ENCODE peak calls at places on chromosome 3, in ten cellular contexts. W is iris pigment epithelial cell; K is stimulated activated CD4-positive, alpha-beta T cell treated with anti-CD3 and anti-CD28 coated beads, Interleukin-2, amount 100 ng/mL, for 4 hours; Y is heart left ventricle; L is stimulated activated CD8-positive, alpha-beta memory T cell treated with anti-CD3 and anti-CD28 coated beads, Interleukin-15, amount 100 ng/mL, for 4 hours; U is M059J; M is activated CD4-positive, alpha-beta T cell treated with anti-CD3 and anti-CD28 coated beads, Interleukin-2, amount 10 ng/mL, durations not matched to agents 7 days and 5 days; J is AG10803; V is non-pigmented ciliary epithelial cell; D is AG04449. N is an unnamed sample.

GRCh38 chr3:129593595-129594339 is 12.7 kb downstream of the PLXND1 start:
- DNase-seq in W (no peak), J (peak), L (peak), V (no peak), Y (no peak), K (no peak), U (no peak), M (peak), D (no peak), N (no peak)

GRCh38 chr3:161350916-161351315 is 20.4 kb downstream of the SPTSSB start:
- DNase-seq in V (no peak), M (no peak), U (no peak), W (no peak), D (no peak), K (no peak), Y (no peak), L (no peak), J (no peak), N (no peak)

GRCh38 chr3:126986001-126986400 is 3.1 kb downstream of the PLXNA1 start:
- DNase-seq in D (no peak), Y (no peak), K (no peak), M (no peak), U (no peak), L (no peak), J (no peak), W (peak), V (no peak), N (no peak)

GRCh38 chr3:13653631-13654279 is 104.8 kb downstream of the FBLN2 start:
- DNase-seq in W (no peak), D (no peak), M (no peak), V (no peak), J (no peak), Y (peak), K (no peak), L (no peak), U (peak), N (no peak)

GRCh38 chr3:123480428-123480827 is 31.5 kb upstream of the ADCY5 start:
- DNase-seq in U (no peak), D (no peak), J (no peak), V (no peak), M (no peak), W (no peak), L (no peak), K (no peak), Y (no peak), N (no peak)

GRCh38 chr3:126101521-126101982 is 17.6 kb upstream of the SLC41A3 start:
- DNase-seq in U (peak), W (no peak), M (no peak), J (no peak), K (no peak), V (no peak), D (no peak), Y (no peak), L (no peak), N (no peak)

GRCh38 chr3:66413151-66413751 is 87.6 kb downstream of the LRIG1 start:
- DNase-seq in L (no peak), Y (no peak), M (no peak), D (peak), V (no peak), J (peak), U (peak), K (no peak), W (peak), N (peak)

GRCh38 chr3:139269984-139270383 is 73.8 kb upstream of the MRPS22 start:
- DNase-seq in M (no peak), U (no peak), W (no peak), D (no peak), J (no peak), Y (no peak), V (no peak), L (no peak), K (no peak), N (no peak)

GRCh38 chr3:101687142-101687931 is 819 bp upstream of the RPL24 start:
- DNase-seq in V (no peak), M (no peak), U (peak), D (no peak), J (peak), W (no peak), L (no peak), K (no peak), Y (peak), N (no peak)

GRCh38 chr3:161372321-161373260 is 1.3 kb upstream of the SPTSSB start:
- DNase-seq in M (peak), Y (peak), L (no peak), D (no peak), V (no peak), K (no peak), W (peak), U (peak), J (no peak), N (no peak)

GRCh38 chr3:78823859-78824258 is 943.9 kb downstream of the ROBO1 start:
- DNase-seq in U (peak), J (peak), W (peak), M (no peak), Y (no peak), K (no peak), D (no peak), V (no peak), L (no peak), N (no peak)

GRCh38 chr3:141275973-141276372 is 44.3 kb downstream of the PXYLP1 start:
- DNase-seq in V (peak), U (peak), L (no peak), Y (no peak), W (peak), D (no peak), J (no peak), M (no peak), K (no peak), N (no peak)

GRCh38 chr3:14561051-14561634 is 21.0 kb upstream of the GRIP2 start:
- DNase-seq in U (peak), K (no peak), D (no peak), J (peak), M (no peak), V (no peak), W (peak), L (no peak), Y (no peak), N (no peak)

GRCh38 chr3:179292440-179292839 is 30.4 kb upstream of the ZNF639 start:
- DNase-seq in V (no peak), U (peak), K (no peak), D (no peak), L (no peak), Y (no peak), J (no peak), W (peak), M (no peak), N (no peak)

GRCh38 chr3:98095870-98096269 is 8.9 kb downstream of the OR5AC2 start:
- DNase-seq in J (no peak), D (no peak), L (no peak), Y (no peak), K (no peak), W (no peak), U (peak), M (no peak), V (no peak), N (no peak)

GRCh38 chr3:42025388-42026138 is 63.7 kb upstream of the ULK4 start:
- DNase-seq in L (no peak), U (peak), V (peak), K (no peak), M (no peak), Y (peak), D (peak), J (peak), W (peak), N (peak)